ENCODE peak calls at places on chromosomes 11 and 22, in seven cellular contexts. M, X, Q, D, V, O and T are unnamed samples.

GRCh38 chr11:10375280-10376048 is 70.6 kb downstream of the ADM start:
- DNase-seq in Q (no peak), M (no peak), V (no peak), D (peak), O (no peak), X (no peak), T (no peak)

GRCh38 chr11:72189448-72190250 is 2.3 kb upstream of the FOLR1 start:
- DNase-seq in M (no peak), X (no peak), D (no peak), V (no peak), Q (no peak), O (peak), T (no peak)

GRCh38 chr22:33401291-33401690 is 343.1 kb upstream of the SYN3 start:
- DNase-seq in V (no peak), M (no peak), D (peak), O (no peak), X (no peak), Q (no peak), T (no peak)

GRCh38 chr11:68165601-68166000 is 44.4 kb upstream of the CHKA start:
- DNase-seq in Q (no peak), O (no peak), X (no peak), D (no peak), M (no peak), V (no peak), T (no peak)

GRCh38 chr11:75949023-75949672 is 134.1 kb downstream of the UVRAG start:
- DNase-seq in Q (no peak), D (peak), M (no peak), V (no peak), X (no peak), O (no peak), T (no peak)

GRCh38 chr22:48093981-48094380 is 1331.5 kb downstream of the TBC1D22A start:
- DNase-seq in O (no peak), X (no peak), V (no peak), Q (no peak), D (no peak), M (no peak), T (no peak)

GRCh38 chr11:16082532-16083055 is 273.8 kb downstream of the SOX6 start:
- DNase-seq in M (no peak), Q (no peak), V (no peak), D (no peak), X (no peak), O (peak), T (no peak)

GRCh38 chr11:69662021-69662698 is 13.0 kb downstream of the LTO1 start:
- DNase-seq in O (no peak), V (no peak), M (peak), X (no peak), Q (no peak), D (peak), T (peak)

GRCh38 chr11:13448876-13449275 is 14.1 kb downstream of the BTBD10 start:
- DNase-seq in Q (no peak), X (no peak), V (no peak), D (peak), M (no peak), O (no peak), T (no peak)

GRCh38 chr11:43547411-43547718 is 133.2 kb upstream of the HSD17B12 start:
- DNase-seq in V (no peak), X (no peak), O (no peak), Q (no peak), D (peak), M (no peak), T (peak)

GRCh38 chr22:20545681-20546521 is 38.5 kb downstream of the MED15 start:
- DNase-seq in X (no peak), D (no peak), M (no peak), Q (no peak), V (no peak), O (no peak), T (peak)

GRCh38 chr11:69373251-69373635 is 79.3 kb downstream of the MYEOV start:
- DNase-seq in V (no peak), D (no peak), M (no peak), Q (no peak), O (no peak), X (no peak), T (peak)

GRCh38 chr11:14232652-14233051 is 126.3 kb downstream of the RRAS2 start:
- DNase-seq in V (no peak), O (no peak), Q (no peak), D (no peak), M (peak), X (no peak), T (peak)